ENCODE peak calls at places on chromosomes 12 and 14, in eight cellular contexts. L is heart right ventricle, K is fibroblast of lung, I is BE2C, N is fibroblast of villous mesenchyme, C is cardiac fibroblast, W is astrocyte of the spinal cord, R is fibroblast of mammary gland. D is an unnamed sample.

GRCh38 chr12:49838973-49839633 is 3.8 kb downstream of the BCDIN3D start:
- DNase-seq in K (peak), C (peak), R (peak), W (peak), L (no peak), N (peak), I (peak), D (peak)

GRCh38 chr14:91286530-91286937 is 42.0 kb upstream of the GPR68 start:
- DNase-seq in R (peak), I (peak), C (peak), L (peak), W (peak), K (peak), N (peak), D (peak)

GRCh38 chr12:75655233-75655879 is 143.9 kb upstream of the KRR1 start:
- DNase-seq in N (no peak), R (no peak), W (no peak), K (no peak), L (no peak), I (no peak), C (no peak), D (no peak)

GRCh38 chr14:80575763-80576162 is 364.5 kb upstream of the DIO2 start:
- DNase-seq in R (no peak), C (no peak), I (no peak), K (no peak), N (no peak), W (no peak), L (no peak), D (no peak)

GRCh38 chr12:84924956-84925355 is 12.4 kb upstream of the SLC6A15 start:
- DNase-seq in R (peak), C (peak), W (peak), N (peak), L (no peak), I (no peak), K (peak), D (peak)

GRCh38 chr14:101347893-101348777 is 213.2 kb upstream of the DIO3 start:
- DNase-seq in K (no peak), R (no peak), C (no peak), L (no peak), I (no peak), W (no peak), N (no peak), D (no peak)

GRCh38 chr14:96053600-96054381 is 14.6 kb downstream of the C14orf132 start:
- DNase-seq in I (peak), N (peak), K (peak), C (peak), R (peak), W (peak), L (peak), D (peak)

GRCh38 chr12:98645572-98646067 is 530 bp downstream of the APAF1 start:
- DNase-seq in L (peak), I (no peak), R (peak), N (peak), W (peak), C (peak), K (peak), D (peak)

GRCh38 chr14:91127411-91127810 is 13.5 kb downstream of the DGLUCY start:
- DNase-seq in C (no peak), W (no peak), R (no peak), L (peak), I (peak), K (no peak), N (no peak), D (no peak)

GRCh38 chr12:50050410-50051280 is 6.8 kb upstream of the ASIC1 start:
- DNase-seq in C (peak), R (peak), W (peak), K (peak), I (peak), N (peak), L (peak), D (peak)

GRCh38 chr12:10957741-10958140 is 18.7 kb upstream of the TAS2R14 start:
- DNase-seq in R (no peak), N (no peak), L (no peak), K (peak), I (no peak), C (no peak), W (peak), D (peak)

GRCh38 chr14:76313861-76314260 is 62.1 kb upstream of the ESRRB start:
- DNase-seq in K (no peak), N (no peak), C (no peak), I (no peak), R (no peak), L (no peak), W (no peak), D (no peak)

GRCh38 chr12:94182971-94183701 is 34.8 kb downstream of the PLXNC1 start:
- DNase-seq in C (no peak), W (no peak), R (no peak), N (no peak), L (no peak), K (no peak), I (no peak), D (no peak)

GRCh38 chr12:34033628-34034296 is 11.5 kb downstream of the ALG10 start:
- DNase-seq in C (peak), N (peak), L (no peak), R (peak), I (no peak), K (peak), W (peak), D (peak)

GRCh38 chr12:29208935-29209701 is 60.0 kb downstream of the FAR2 start:
- DNase-seq in W (no peak), R (no peak), I (no peak), N (no peak), L (no peak), C (no peak), K (no peak), D (no peak)

GRCh38 chr14:27389402-27389801 is 791.6 kb upstream of the NOVA1 start:
- DNase-seq in I (no peak), W (no peak), C (peak), R (peak), N (no peak), K (peak), L (no peak), D (no peak)

GRCh38 chr14:74019743-74020142 is 594 bp downstream of the BBOF1 start:
- DNase-seq in I (no peak), C (peak), W (peak), L (peak), K (peak), R (peak), N (peak), D (peak)

GRCh38 chr12:6280053-6280469 is 30.4 kb upstream of the PLEKHG6 start:
- DNase-seq in N (peak), L (peak), C (peak), R (peak), W (peak), K (peak), I (no peak), D (peak)

GRCh38 chr14:56120091-56120632 is 2.0 kb downstream of the PELI2 start:
- DNase-seq in C (peak), I (no peak), W (peak), R (peak), L (peak), N (peak), K (no peak), D (peak)

GRCh38 chr12:49264466-49264872 is 413 bp upstream of the TUBA1C start:
- DNase-seq in I (no peak), C (peak), R (no peak), N (no peak), K (peak), L (no peak), W (no peak), D (no peak)

GRCh38 chr12:39875721-39876120 is 230.2 kb downstream of the SLC2A13 start:
- DNase-seq in C (no peak), R (no peak), W (no peak), I (no peak), N (no peak), L (no peak), K (no peak), D (no peak)

GRCh38 chr14:72023128-72024042 is 91.2 kb downstream of the RGS6 start:
- DNase-seq in L (no peak), I (no peak), R (peak), C (peak), K (no peak), W (no peak), N (no peak), D (no peak)

GRCh38 chr12:110543252-110543959 is 39.7 kb downstream of the PPTC7 start:
- DNase-seq in C (peak), R (peak), N (peak), K (peak), I (no peak), L (peak), W (peak), D (peak)

GRCh38 chr14:99513946-99514551 is 32.8 kb downstream of the CCNK start:
- DNase-seq in R (no peak), I (peak), C (no peak), K (no peak), N (no peak), L (no peak), W (no peak), D (no peak)

GRCh38 chr14:34036319-34036761 is 85.5 kb upstream of the EGLN3 start:
- DNase-seq in C (no peak), L (no peak), R (no peak), K (no peak), W (no peak), I (no peak), N (peak), D (no peak)

GRCh38 chr12:54734196-54734950 is 86.2 kb upstream of the DCD start:
- DNase-seq in C (no peak), W (no peak), N (no peak), L (peak), K (no peak), R (no peak), I (no peak), D (no peak)

GRCh38 chr12:116172224-116172849 is 105.2 kb downstream of the MED13L start:
- DNase-seq in K (no peak), R (no peak), L (no peak), I (no peak), W (no peak), N (no peak), C (peak), D (no peak)

GRCh38 chr12:94134226-94134795 is 14.1 kb upstream of the PLXNC1 start:
- DNase-seq in R (peak), N (peak), W (peak), C (peak), I (peak), L (peak), K (peak), D (peak)

GRCh38 chr14:96554315-96554910 is 52.2 kb downstream of the PAPOLA start:
- DNase-seq in N (no peak), K (no peak), W (no peak), L (no peak), I (no peak), C (no peak), R (no peak), D (no peak)

GRCh38 chr14:93231129-93231979 is 24.3 kb downstream of the UBR7 start:
- DNase-seq in L (peak), N (peak), C (peak), I (peak), W (peak), K (peak), R (peak), D (peak)

GRCh38 chr14:70052990-70053389 is 135.8 kb downstream of the SLC8A3 start:
- DNase-seq in R (peak), K (peak), I (no peak), N (peak), L (no peak), W (peak), C (peak), D (peak)

GRCh38 chr14:103118663-103119404 is 4.4 kb upstream of the TNFAIP2 start:
- DNase-seq in N (no peak), R (no peak), W (no peak), I (no peak), K (no peak), C (no peak), L (peak), D (no peak)

GRCh38 chr14:73591690-73592448 is at the start of gene ACOT4:
- DNase-seq in C (no peak), K (peak), R (no peak), I (no peak), N (peak), L (no peak), W (peak), D (peak)

GRCh38 chr14:92461891-92462290 is 51.7 kb upstream of the RIN3 start:
- DNase-seq in W (no peak), N (no peak), I (no peak), R (no peak), C (no peak), K (no peak), L (no peak), D (no peak)

GRCh38 chr12:110844551-110845395 is 2.0 kb upstream of the CCDC63 start:
- DNase-seq in K (peak), I (peak), R (peak), N (no peak), L (peak), C (peak), W (peak), D (no peak)

DNA sequence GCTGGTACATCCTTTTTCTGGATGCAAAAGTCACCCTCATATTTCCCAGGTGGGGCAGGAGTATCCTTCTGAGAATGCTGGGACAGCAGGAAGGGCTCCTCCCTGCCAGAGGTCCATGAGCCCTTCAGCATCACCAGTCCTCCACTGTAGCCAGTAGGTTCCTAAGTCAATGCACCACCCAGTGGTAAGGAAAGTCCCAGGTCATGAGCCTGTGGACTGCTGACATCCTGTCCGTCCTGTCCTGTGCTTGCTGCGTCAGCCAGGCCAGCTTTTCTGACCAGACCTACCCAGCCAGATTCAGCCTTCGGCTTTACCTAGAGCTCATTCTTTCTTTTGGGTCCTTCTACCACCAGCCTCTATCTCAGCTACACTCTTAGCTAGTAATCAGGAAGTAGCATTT is 23.0 kb upstream of the ACTN1 start:
- DNase-seq in I (no peak), R (peak), W (no peak), L (peak), N (peak), C (peak), K (no peak), D (peak)
- TF ChIP-seq CTCF in I (peak), R (peak), W (peak), L (peak), N (peak), C (peak), K (peak), D (peak)

DNA sequence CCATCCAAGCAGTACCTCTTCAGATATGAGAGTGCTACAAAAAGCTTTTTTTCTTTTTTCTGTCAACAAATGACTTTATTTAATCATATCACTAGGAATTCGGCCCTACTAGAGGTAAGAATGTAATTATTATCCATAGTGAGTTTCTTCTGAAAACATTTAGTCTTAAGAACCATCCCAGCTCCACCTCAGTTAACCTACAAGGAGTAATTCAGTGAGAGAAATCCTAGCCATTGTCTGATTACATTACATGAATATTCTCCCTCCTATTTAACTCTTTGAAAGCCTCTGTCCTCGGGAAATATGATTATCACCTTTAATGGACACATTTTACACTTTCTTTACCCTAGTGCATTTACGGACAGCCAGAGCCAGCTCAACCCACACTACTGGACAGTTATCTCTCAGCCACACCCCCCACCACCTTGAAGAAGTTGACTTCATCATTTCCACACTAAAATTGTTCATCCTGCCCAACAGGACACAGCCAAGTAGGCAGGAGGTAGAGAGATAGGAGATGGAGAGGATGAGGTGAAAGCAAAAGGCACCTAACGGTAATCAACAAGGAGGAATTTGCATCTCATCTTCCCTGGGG is 1.3 kb downstream of the PPFIA2 start:
- DNase-seq in W (no peak), L (no peak), R (no peak), C (no peak), I (no peak), K (peak), N (no peak), D (no peak)
- H3K4me3 ChIP-seq in W (peak), L (peak), R (peak), C (peak), I (no peak), K (peak), N (no peak), D (no peak)

DNA sequence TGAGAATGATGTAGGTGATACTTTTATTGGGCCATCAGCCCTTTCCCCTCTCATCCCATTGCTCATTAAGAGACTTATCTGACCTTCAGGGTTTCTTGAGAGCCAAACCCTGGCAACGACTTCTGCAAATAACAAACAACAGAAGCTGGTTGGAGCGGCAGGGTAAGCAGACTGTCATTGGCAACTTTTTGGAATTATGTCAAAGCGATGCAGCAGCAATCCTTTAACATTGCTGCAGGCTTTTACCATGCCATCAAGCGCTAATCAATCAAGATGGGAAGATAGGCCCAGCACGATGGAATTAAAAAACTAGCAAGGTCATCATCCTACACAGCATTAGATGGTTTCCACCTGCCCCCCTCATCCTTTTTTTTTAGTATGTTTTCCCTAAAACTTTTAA is 406.1 kb upstream of the PDE3A start:
- DNase-seq in K (no peak), L (peak), I (peak), W (no peak), R (no peak), C (no peak), N (no peak), D (no peak)
- TF ChIP-seq CTCF in K (no peak), L (no peak), I (no peak), W (no peak), R (no peak), C (no peak), N (no peak), D (no peak)

GRCh38 chr12:31959051-31959700 is at the start of gene RESF1:
- DNase-seq in N (peak), W (peak), R (peak), L (peak), K (peak), I (peak), C (peak), D (peak)

GRCh38 chr12:31962076-31962475 is 2.9 kb downstream of the RESF1 start:
- DNase-seq in R (no peak), N (no peak), I (no peak), L (no peak), C (no peak), K (no peak), W (no peak), D (no peak)

GRCh38 chr12:31961137-31961536 is 1.9 kb downstream of the RESF1 start:
- DNase-seq in R (no peak), N (no peak), C (no peak), K (no peak), I (no peak), L (no peak), W (no peak), D (no peak)

GRCh38 chr12:31959701-31960391 is 631 bp downstream of the RESF1 start:
- DNase-seq in L (peak), C (peak), R (peak), N (peak), I (peak), W (peak), K (peak), D (peak)

DNA sequence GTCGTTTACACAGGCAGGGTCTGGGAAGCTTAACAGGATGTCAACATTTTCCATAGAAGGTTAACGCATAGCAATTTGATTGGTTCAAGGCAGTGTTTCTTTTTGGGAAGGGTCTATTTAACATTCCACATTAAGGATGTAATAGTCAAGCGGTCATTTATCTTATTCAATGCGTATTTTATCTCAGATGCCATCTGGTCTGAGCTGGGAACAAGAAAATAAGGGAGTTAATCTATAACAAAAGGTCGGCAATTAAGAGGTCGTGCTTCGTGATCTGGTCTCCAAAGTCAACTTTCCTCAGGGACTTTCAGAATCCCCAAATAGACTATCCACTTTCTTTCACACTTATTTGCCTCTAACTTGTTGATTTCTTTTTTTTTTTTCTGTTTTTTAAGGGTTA is 614 bp upstream of the RESF1 start:
- DNase-seq in W (no peak), I (no peak), C (no peak), L (no peak), R (no peak), N (no peak), K (no peak), D (no peak)
- H3K4me3 ChIP-seq in W (peak), I (peak), C (peak), L (peak), R (peak), N (peak), K (peak), D (peak)

D was measured in choroid plexus epithelial cell.